ENCODE peak calls at places on chromosomes 13 and 19, in six cellular contexts. C, O, P, Y, I and J are unnamed samples.

GRCh38 chr13:41909524-41909923 is 51.4 kb downstream of the VWA8 start:
- DNase-seq in C (no peak), O (no peak), P (no peak), Y (no peak), I (no peak), J (no peak)

GRCh38 chr19:42281175-42282035 is 12.4 kb downstream of the CIC start:
- DNase-seq in C (no peak), O (peak; percentile 38), P (no peak), Y (peak; percentile 75), I (no peak), J (no peak)

GRCh38 chr13:99505814-99506269 is 4.6 kb downstream of the TM9SF2 start:
- DNase-seq in C (no peak), O (peak; percentile 45), P (no peak), Y (no peak), I (no peak), J (no peak)

GRCh38 chr13:70255406-70255991 is 147.2 kb upstream of the KLHL1 start:
- DNase-seq in C (no peak), O (no peak), P (no peak), Y (no peak), I (no peak), J (no peak)

GRCh38 chr13:30346159-30346788 is 38.9 kb upstream of the KATNAL1 start:
- DNase-seq in C (peak; percentile 38), O (no peak), P (no peak), Y (no peak), I (peak; percentile 7), J (peak; percentile 48)

GRCh38 chr13:98853791-98854191 is 101.3 kb upstream of the SLC15A1 start:
- DNase-seq in C (no peak), O (peak; percentile 75), P (no peak), Y (no peak), I (no peak), J (no peak)

GRCh38 chr13:99033814-99034213 is 56.0 kb upstream of the DOCK9 start:
- DNase-seq in C (no peak), O (peak; percentile 49), P (no peak), Y (no peak), I (no peak), J (no peak)

GRCh38 chr13:61685683-61686013 is 270.0 kb upstream of the PCDH20 start:
- DNase-seq in C (no peak), O (no peak), P (no peak), Y (no peak), I (no peak), J (no peak)

GRCh38 chr19:53365899-53366493 is 491 bp downstream of the ZNF525 start:
- DNase-seq in C (peak; percentile 4), O (no peak), P (no peak), Y (no peak), I (no peak), J (peak; percentile 16)

GRCh38 chr19:18785179-18786124 is 5.7 kb downstream of the COMP start:
- DNase-seq in C (peak; percentile 34), O (peak; percentile 57), P (peak; percentile 36), Y (peak; percentile 76), I (peak; percentile 48), J (peak; percentile 56)

GRCh38 chr19:12777217-12778019 is 2.1 kb upstream of the HOOK2 start:
- DNase-seq in C (peak; percentile 68), O (peak; percentile 74), P (peak; percentile 83), Y (peak; percentile 75), I (peak; percentile 73), J (peak; percentile 78)

GRCh38 chr13:26538363-26539317 is 18.8 kb upstream of the WASF3 start:
- DNase-seq in C (no peak), O (peak; percentile 45), P (no peak), Y (no peak), I (no peak), J (no peak)

GRCh38 chr19:50694815-50695145 is 24.8 kb downstream of the SHANK1 start:
- DNase-seq in C (no peak), O (no peak), P (no peak), Y (no peak), I (no peak), J (no peak)

GRCh38 chr19:32475393-32475792 is 69.8 kb downstream of the DPY19L3 start:
- DNase-seq in C (no peak), O (no peak), P (no peak), Y (no peak), I (no peak), J (no peak)

GRCh38 chr19:48554385-48555091 is 2.6 kb downstream of the SULT2B1 start:
- DNase-seq in C (no peak), O (no peak), P (no peak), Y (no peak), I (no peak), J (no peak)

GRCh38 chr19:45496349-45496953 is 396 bp downstream of the RTN2 start:
- DNase-seq in C (no peak), O (no peak), P (peak; percentile 53), Y (peak; percentile 47), I (no peak), J (no peak)

GRCh38 chr19:47352095-47352494 is 3.0 kb downstream of the DHX34 start:
- DNase-seq in C (no peak), O (no peak), P (no peak), Y (no peak), I (no peak), J (no peak)

GRCh38 chr19:42229855-42230331 is 9.8 kb downstream of the ZNF526 start:
- DNase-seq in C (no peak), O (peak; percentile 67), P (no peak), Y (no peak), I (no peak), J (no peak)

GRCh38 chr13:113639661-113640262 is 18.2 kb downstream of the ATP4B start:
- DNase-seq in C (no peak), O (no peak), P (no peak), Y (no peak), I (no peak), J (no peak)

GRCh38 chr13:21031594-21031993 is 29.8 kb downstream of the LATS2 start:
- DNase-seq in C (no peak), O (no peak), P (no peak), Y (no peak), I (no peak), J (no peak)

GRCh38 chr13:93635687-93636086 is 409.1 kb downstream of the GPC6 start:
- DNase-seq in C (no peak), O (peak; percentile 93), P (no peak), Y (no peak), I (no peak), J (no peak)

GRCh38 chr19:3656747-3657394 is 30.3 kb upstream of the CACTIN start:
- DNase-seq in C (no peak), O (no peak), P (no peak), Y (no peak), I (no peak), J (no peak)

GRCh38 chr13:41401371-41401770 is 56.0 kb upstream of the RGCC start:
- DNase-seq in C (no peak), O (no peak), P (no peak), Y (no peak), I (no peak), J (no peak)

GRCh38 chr19:35347171-35347929 is at the start of gene FFAR1:
- DNase-seq in C (no peak), O (no peak), P (peak; percentile 9), Y (no peak), I (peak; percentile 27), J (peak; percentile 27)

GRCh38 chr13:79679334-79679733 is 198.4 kb downstream of the NDFIP2 start:
- DNase-seq in C (no peak), O (peak; percentile 83), P (peak; percentile 26), Y (peak; percentile 58), I (no peak), J (peak; percentile 1)

GRCh38 chr19:1652471-1653299 is at the start of gene TCF3:
- DNase-seq in C (peak; percentile 98), O (peak; percentile 99), P (peak; percentile 99), Y (peak; percentile 97), I (peak; percentile 97), J (peak; percentile 96)

GRCh38 chr13:19810996-19811881 is 28.5 kb upstream of the PSPC1 start:
- DNase-seq in C (no peak), O (peak; percentile 11), P (no peak), Y (no peak), I (no peak), J (no peak)

GRCh38 chr13:43991773-43992201 is 112.1 kb downstream of the LACC1 start:
- DNase-seq in C (no peak), O (no peak), P (no peak), Y (no peak), I (no peak), J (no peak)

GRCh38 chr13:23427342-23428182 is 5.9 kb downstream of the SACS start:
- DNase-seq in C (no peak), O (peak; percentile 96), P (no peak), Y (peak; percentile 82), I (no peak), J (no peak)

GRCh38 chr13:50635504-50635903 is 208.0 kb downstream of the DLEU7 start:
- DNase-seq in C (no peak), O (peak; percentile 77), P (no peak), Y (peak; percentile 65), I (no peak), J (no peak)

GRCh38 chr13:33264620-33264978 is 21.0 kb downstream of the STARD13 start:
- DNase-seq in C (no peak), O (peak; percentile 47), P (no peak), Y (no peak), I (no peak), J (no peak)

GRCh38 chr13:99366075-99366987 is 59.1 kb upstream of the GPR183 start:
- DNase-seq in C (no peak), O (no peak), P (no peak), Y (no peak), I (no peak), J (no peak)

GRCh38 chr13:99384468-99384867 is 77.3 kb upstream of the GPR183 start:
- DNase-seq in C (peak; percentile 38), O (no peak), P (no peak), Y (no peak), I (peak; percentile 38), J (peak; percentile 39)

GRCh38 chr19:11044436-11044835 is 44.8 kb upstream of the LDLR start:
- DNase-seq in C (no peak), O (peak; percentile 40), P (no peak), Y (peak; percentile 44), I (no peak), J (no peak)